ENCODE peak calls at places on chromosome 16, in six cellular contexts. U is K562, J is H1, N is GM12878, B is HepG2, C is HCT116. M is an unnamed sample. For H3K4me1, the result is how much of the 10 kb centered on the place peaks cover.

GRCh38 chr16:13919330-13919682 is 648 bp upstream of the ERCC4 start:
- DNase-seq in U (peak), J (no peak), N (no peak), B (peak), C (peak), M (peak)

GRCh38 chr16:4505356-4506153 is 29.4 kb downstream of the HMOX2 start:
- DNase-seq in U (no peak), J (no peak), N (peak), B (no peak), C (no peak), M (no peak)

GRCh38 chr16:57971848-57972247 is 920 bp upstream of the CNGB1 start:
- DNase-seq in U (no peak), J (no peak), N (no peak), B (no peak), C (no peak), M (no peak)

GRCh38 chr16:89197033-89197632 is 3.2 kb downstream of the SLC22A31 start:
- DNase-seq in U (no peak), J (no peak), N (no peak), B (no peak), C (no peak), M (no peak)

GRCh38 chr16:57987441-57988177 is 12.9 kb downstream of the ZNF319 start:
- DNase-seq in U (no peak), J (no peak), N (no peak), B (no peak), C (no peak), M (no peak)

GRCh38 chr16:57591086-57591869 is 37.2 kb upstream of the ADGRG1 start:
- DNase-seq in U (peak), J (peak), N (no peak), B (peak), C (peak), M (peak)

GRCh38 chr16:7458144-7458543 is 125.5 kb downstream of the RBFOX1 start:
- DNase-seq in U (no peak), J (no peak), N (no peak), B (no peak), C (no peak), M (no peak)

GRCh38 chr16:14240216-14240843 is 169.2 kb downstream of the MRTFB start:
- DNase-seq in U (no peak), J (no peak), N (no peak), B (peak), C (no peak), M (no peak)

GRCh38 chr16:82892327-82892726 is 265.6 kb downstream of the CDH13 start:
- DNase-seq in U (no peak), J (no peak), N (no peak), B (no peak), C (no peak), M (no peak)

GRCh38 chr16:3968556-3968955 is 88.0 kb upstream of the CREBBP start:
- DNase-seq in U (no peak), J (no peak), N (no peak), B (no peak), C (no peak), M (no peak)

GRCh38 chr16:59121411-59121810 is 387.3 kb upstream of the GOT2 start:
- DNase-seq in U (no peak), J (no peak), N (no peak), B (no peak), C (no peak), M (no peak)

GRCh38 chr16:85363881-85364280 is 249.2 kb upstream of the GSE1 start:
- DNase-seq in U (no peak), J (no peak), N (no peak), B (no peak), C (no peak), M (no peak)

GRCh38 chr16:1633310-1633709 is 21.1 kb downstream of the CRAMP1 start:
- DNase-seq in U (no peak), J (no peak), N (no peak), B (no peak), C (no peak), M (no peak)

GRCh38 chr16:17138801-17139200 is 332.0 kb downstream of the XYLT1 start:
- DNase-seq in U (peak), J (peak), N (no peak), B (no peak), C (no peak), M (no peak)

GRCh38 chr16:2819939-2820835 is 3.1 kb downstream of the PRSS21 start:
- DNase-seq in U (no peak), J (no peak), N (no peak), B (no peak), C (no peak), M (no peak)

GRCh38 chr16:81018496-81018895 is 11.5 kb downstream of the CENPN start:
- DNase-seq in U (no peak), J (no peak), N (no peak), B (no peak), C (no peak), M (no peak)

GRCh38 chr16:80081851-80082250 is 458.9 kb upstream of the DYNLRB2 start:
- DNase-seq in U (no peak), J (no peak), N (no peak), B (no peak), C (no peak), M (no peak)

GRCh38 chr16:7246578-7246977 is 86.1 kb upstream of the RBFOX1 start:
- DNase-seq in U (peak), J (peak), N (no peak), B (no peak), C (no peak), M (peak)

GRCh38 chr16:65312071-65312470 is 190.2 kb upstream of the CDH11 start:
- DNase-seq in U (no peak), J (no peak), N (no peak), B (no peak), C (no peak), M (no peak)

GRCh38 chr16:4918790-4919210 is 18.1 kb downstream of the PPL start:
- DNase-seq in U (no peak), J (no peak), N (no peak), B (no peak), C (no peak), M (no peak)

GRCh38 chr16:1296688-1297412 is 12.6 kb upstream of the UBE2I start:
- DNase-seq in U (peak), J (no peak), N (no peak), B (peak), C (peak), M (no peak)

GRCh38 chr16:88073201-88073721 is 122.0 kb downstream of the BANP start:
- DNase-seq in U (no peak), J (no peak), N (no peak), B (no peak), C (no peak), M (no peak)

GRCh38 chr16:9469512-9469911 is 378.1 kb downstream of the HAPSTR1 start:
- DNase-seq in U (no peak), J (no peak), N (no peak), B (peak), C (no peak), M (no peak)

GRCh38 chr16:53530046-53530445 is 27.0 kb upstream of the AKTIP start:
- DNase-seq in U (no peak), J (no peak), N (no peak), B (no peak), C (no peak), M (no peak)

GRCh38 chr16:68235105-68235881 is 634 bp downstream of the ESRP2 start:
- DNase-seq in U (no peak), J (peak), N (no peak), B (peak), C (no peak), M (no peak)

GRCh38 chr16:61879-62281 is 8.3 kb downstream of the SNRNP25 start:
- DNase-seq in U (no peak), J (no peak), N (no peak), B (no peak), C (no peak), M (no peak)

GRCh38 chr16:70568601-70569217 is 45.1 kb downstream of the SF3B3 start:
- DNase-seq in U (no peak), J (no peak), N (no peak), B (no peak), C (no peak), M (no peak)

GRCh38 chr16:59886021-59886420 is 1151.9 kb upstream of the GOT2 start:
- DNase-seq in U (no peak), J (no peak), N (no peak), B (no peak), C (no peak), M (no peak)

GRCh38 chr16:81293909-81294802 is 20.6 kb upstream of the GAN start:
- DNase-seq in U (no peak), J (no peak), N (no peak), B (no peak), C (no peak), M (no peak)

GRCh38 chr16:57730771-57731730 is 4.5 kb upstream of the KATNB1 start:
- DNase-seq in U (no peak), J (no peak), N (no peak), B (no peak), C (no peak), M (no peak)

GRCh38 chr16:68778551-68779231 is 41.6 kb downstream of the CDH1 start:
- DNase-seq in U (peak), J (no peak), N (no peak), B (no peak), C (no peak), M (no peak)

GRCh38 chr16:48409839-48410610 is 24.8 kb upstream of the SIAH1 start:
- DNase-seq in U (peak), J (no peak), N (no peak), B (peak), C (no peak), M (no peak)

GRCh38 chr16:4752351-4753100 is 14.4 kb downstream of the ZNF500 start:
- DNase-seq in U (no peak), J (no peak), N (no peak), B (no peak), C (no peak), M (no peak)

DNA sequence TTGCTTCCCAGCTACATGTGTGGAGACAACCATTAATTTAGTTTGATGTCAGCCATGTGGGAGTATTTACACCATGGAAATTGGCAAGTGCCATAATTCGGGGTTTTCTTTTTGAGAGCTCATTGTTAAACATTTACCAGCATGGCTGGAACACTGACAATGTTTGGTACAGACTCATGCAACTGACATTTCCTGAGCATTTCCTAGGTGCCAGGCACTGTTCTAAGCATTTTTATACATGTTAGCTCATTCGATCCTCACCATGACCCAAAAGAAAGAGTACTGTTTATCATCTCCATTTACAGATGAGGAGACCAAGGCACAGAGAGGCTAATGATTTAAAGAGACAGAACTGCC is 86.9 kb downstream of the FOXL1 start:
- DNase-seq in U (no peak), J (no peak), N (peak), B (peak), C (no peak), M (no peak)
- TF ChIP-seq ZNF274 in U (no peak), J (no peak), N (no peak), B (no peak), C (no peak), M (no peak)

GRCh38 chr16:21649196-21649595 is 3.2 kb downstream of the IGSF6 start:
- DNase-seq in U (no peak), J (no peak), N (no peak), B (no peak), C (no peak), M (no peak)
- H3K4me1 ChIP-seq in U (under half), J (under half), N (under half), B (under half), C (under half), M (under half)

GRCh38 chr16:15961557-15962205 is 12.3 kb downstream of the ABCC1 start:
- DNase-seq in U (no peak), J (no peak), N (peak), B (no peak), C (no peak), M (no peak)
- H3K9ac ChIP-seq in U (no peak), J (no peak), N (peak), B (no peak), C (no peak), M (no peak)

DNA sequence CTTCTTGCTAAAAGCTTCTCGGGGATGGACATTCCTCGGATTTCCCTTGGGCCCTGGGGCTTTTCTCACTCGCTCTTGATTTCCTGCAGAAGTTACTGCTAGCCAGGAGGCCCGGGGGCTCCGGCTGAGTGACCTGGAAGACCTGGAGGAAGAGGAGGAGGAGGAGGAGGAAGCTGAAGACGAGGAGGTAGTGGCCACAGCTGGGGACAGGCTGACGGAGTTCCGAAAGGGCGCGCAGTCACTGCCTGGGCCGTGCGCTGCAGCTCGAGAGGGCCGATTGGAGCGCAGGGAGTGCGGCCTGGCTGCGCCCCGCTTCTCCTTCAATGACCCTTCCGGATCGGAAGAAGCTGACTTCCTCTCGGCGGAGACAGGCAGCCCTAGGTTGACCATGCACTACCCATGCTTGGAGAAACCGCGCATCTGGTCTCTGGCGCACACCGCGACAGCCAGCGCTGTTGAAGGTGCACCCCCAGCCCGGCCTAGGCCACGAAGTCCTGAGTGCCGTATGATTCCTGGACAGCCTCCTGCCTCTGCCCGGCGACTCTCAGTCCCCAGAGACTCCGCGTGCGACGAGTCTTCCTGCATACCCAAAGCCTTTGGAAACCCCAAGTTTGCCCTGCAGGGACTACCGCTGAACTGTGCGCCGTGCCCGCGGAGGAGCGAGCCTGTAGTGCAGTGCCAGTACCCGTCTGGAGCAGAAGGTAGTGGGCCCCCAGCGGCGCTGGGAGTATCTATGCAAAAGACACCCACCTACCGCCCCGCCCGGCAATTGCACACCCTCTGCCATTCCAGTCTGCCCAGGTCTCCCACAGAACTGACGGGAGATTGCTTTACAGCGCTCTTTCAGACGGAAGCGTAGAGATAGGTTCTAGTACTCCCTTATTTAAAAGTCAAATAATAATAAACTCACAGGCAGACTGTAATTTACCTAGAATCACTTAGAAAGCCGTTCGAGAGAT is 4.9 kb downstream of the IRX6 start:
- DNase-seq in U (no peak), J (no peak), N (no peak), B (no peak), C (no peak), M (no peak)
- TF ChIP-seq ZNF274 in U (no peak), J (no peak), N (no peak), B (no peak), C (no peak), M (no peak)

DNA sequence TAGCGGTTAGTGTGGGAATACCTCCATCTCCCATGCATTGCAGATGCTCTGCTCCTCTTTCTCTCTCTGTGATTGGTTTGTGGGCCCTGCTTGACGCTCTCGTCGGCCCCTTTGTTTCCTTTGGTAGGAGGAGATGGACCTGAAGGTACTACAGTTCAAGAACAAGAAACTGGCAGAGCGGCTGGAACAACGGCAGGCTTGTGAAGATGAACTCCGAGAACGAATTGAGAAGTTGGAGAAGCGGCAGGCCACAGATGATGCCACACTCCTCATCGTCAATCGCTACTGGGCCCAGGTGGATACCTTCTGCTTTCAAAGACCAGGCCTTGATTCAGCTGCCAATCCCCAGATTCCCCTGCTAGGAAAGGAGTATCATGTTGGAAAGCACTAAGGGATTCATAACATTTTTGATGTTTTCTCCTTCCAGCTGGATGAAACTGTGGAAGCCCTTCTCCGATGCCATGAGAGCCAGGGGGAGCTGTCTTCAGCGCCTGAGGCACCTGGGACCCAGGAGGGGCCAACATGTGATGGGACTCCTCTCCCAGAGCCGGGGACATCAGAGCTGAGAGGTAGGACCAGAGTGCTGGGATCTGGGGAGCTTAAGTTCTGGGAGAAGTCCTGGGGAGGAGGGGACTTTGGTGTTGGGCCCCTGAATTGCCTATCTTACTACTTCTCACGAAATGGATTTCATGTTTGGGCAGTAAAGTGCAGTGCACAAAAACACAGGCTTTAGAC is 1.0 kb downstream of the RNF40 start:
- DNase-seq in U (no peak), J (no peak), N (no peak), B (no peak), C (no peak), M (no peak)
- H3K4me1 ChIP-seq in U (half or more), J (under half), N (under half), B (under half), C (under half), M (under half)

GRCh38 chr16:29925805-29926674 is at the start of gene KCTD13:
- DNase-seq in U (peak), J (peak), N (peak), B (peak), C (peak), M (peak)
- H3K9ac ChIP-seq in U (peak), J (peak), N (peak), B (peak), C (peak), M (peak)

GRCh38 chr16:56515665-56516064 is 4.2 kb downstream of the BBS2 start:
- DNase-seq in U (no peak), J (no peak), N (no peak), B (no peak), C (no peak), M (no peak)
- TF ChIP-seq ZNF274 in U (no peak), J (no peak), N (no peak), B (no peak), C (no peak), M (no peak)